ENCODE peak calls at places on chromosomes 4 and X, in ten cellular contexts. K, E, B, Q, Y, M, T, N, G and C are unnamed samples. For H3K4me1, the result is how much of the 10 kb centered on the place peaks cover.

GRCh38 chrX:139691493-139691842 is 16.5 kb downstream of the MCF2 start:
- DNase-seq in Y (no peak), G (no peak), T (no peak), B (peak), Q (no peak), N (no peak), M (no peak), K (no peak), E (no peak), C (no peak)

GRCh38 chr4:74473155-74473811 is 28.3 kb downstream of the AREG start:
- DNase-seq in G (no peak), M (peak), K (peak), Q (no peak), B (no peak), N (no peak), E (no peak), Y (no peak), T (no peak), C (peak)

GRCh38 chrX:48472851-48473717 is 2.9 kb upstream of the FTSJ1 start:
- DNase-seq in E (no peak), K (no peak), Q (no peak), N (no peak), T (no peak), Y (no peak), M (no peak), G (no peak), B (peak), C (peak)

GRCh38 chr4:120771907-120772306 is 150.6 kb downstream of the PRDM5 start:
- DNase-seq in B (no peak), Y (no peak), T (no peak), Q (no peak), M (no peak), N (no peak), E (no peak), K (no peak), G (no peak), C (no peak)

GRCh38 chr4:183289688-183290087 is 30.4 kb downstream of the CLDN22 start:
- DNase-seq in N (no peak), M (peak), K (no peak), Y (no peak), E (no peak), Q (no peak), T (no peak), G (no peak), B (no peak), C (no peak)

GRCh38 chr4:177190995-177191568 is 118.6 kb upstream of the NEIL3 start:
- DNase-seq in Q (no peak), Y (no peak), G (no peak), K (no peak), M (no peak), T (no peak), E (no peak), B (no peak), N (no peak), C (no peak)

GRCh38 chr4:36003051-36003450 is 241.3 kb downstream of the ARAP2 start:
- DNase-seq in E (no peak), T (no peak), K (no peak), Q (no peak), B (no peak), Y (no peak), G (no peak), M (no peak), N (no peak), C (no peak)

GRCh38 chr4:151014521-151015457 is at the start of gene LRBA:
- DNase-seq in T (peak), K (peak), Y (peak), B (peak), M (peak), G (peak), N (peak), Q (no peak), E (peak), C (peak)

GRCh38 chrX:49137492-49137891 is 14.0 kb upstream of the GPKOW start:
- DNase-seq in E (peak), Q (no peak), Y (no peak), K (no peak), N (no peak), T (no peak), B (no peak), G (no peak), M (no peak), C (no peak)

DNA sequence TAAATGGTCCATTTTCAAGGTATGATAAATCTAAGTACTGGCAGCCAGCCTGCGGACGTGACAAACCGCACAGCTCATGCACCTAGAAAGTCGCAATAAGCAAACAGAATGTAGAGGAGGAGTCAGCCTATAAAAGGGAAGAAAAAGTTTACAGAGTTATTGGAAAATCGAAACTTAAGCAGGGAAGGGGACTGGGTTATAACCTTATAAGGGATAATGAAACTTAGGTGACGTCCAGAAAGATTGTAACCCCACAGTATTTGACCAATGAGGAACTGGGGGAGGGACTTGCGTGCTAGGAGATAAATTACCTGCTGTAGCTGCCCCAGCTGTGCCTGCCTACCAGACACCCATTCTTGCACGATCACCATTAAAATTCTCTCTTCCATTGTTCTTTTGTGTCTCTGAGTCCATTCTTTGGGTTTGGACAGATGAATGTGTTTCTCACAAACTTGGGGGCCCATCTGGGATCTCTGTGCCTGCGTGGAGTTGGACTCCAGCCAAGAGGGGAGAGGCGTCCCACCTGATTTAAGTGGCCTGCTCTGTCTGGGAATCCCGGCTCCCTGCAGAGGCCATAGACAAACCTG is 61.0 kb downstream of the ZCCHC12 start:
- DNase-seq in Q (no peak), M (no peak), B (no peak), N (no peak), Y (no peak), E (no peak), G (no peak), K (no peak), T (no peak), C (no peak)
- TF ChIP-seq POLR2A in Q (no peak), M (no peak), B (no peak), N (no peak), Y (no peak), E (no peak), G (no peak), K (no peak), T (no peak), C (no peak)

GRCh38 chrX:103417933-103418332 is 41.6 kb downstream of the BEX3 start:
- DNase-seq in Q (no peak), K (no peak), E (no peak), Y (no peak), G (no peak), M (no peak), T (no peak), B (no peak), N (no peak), C (no peak)
- H3K4me1 ChIP-seq in Q (under half), K (under half), E (under half), Y (under half), G (under half), M (under half), T (under half), B (under half), N (under half), C (under half)

GRCh38 chr4:123503698-123504389 is 107.2 kb downstream of the SPRY1 start:
- DNase-seq in Q (no peak), N (no peak), T (no peak), M (no peak), B (no peak), G (no peak), E (no peak), K (peak), Y (no peak), C (peak)

GRCh38 chr4:123506311-123506685 is 109.7 kb downstream of the SPRY1 start:
- DNase-seq in E (no peak), T (no peak), Y (no peak), N (no peak), M (no peak), Q (no peak), B (no peak), K (no peak), G (no peak), C (no peak)

GRCh38 chr4:123505077-123505456 is 108.5 kb downstream of the SPRY1 start:
- DNase-seq in T (no peak), M (no peak), G (no peak), K (no peak), Q (no peak), E (no peak), N (no peak), Y (no peak), B (no peak), C (no peak)

GRCh38 chr4:123501733-123502132 is 105.1 kb downstream of the SPRY1 start:
- DNase-seq in T (no peak), M (no peak), Q (no peak), B (no peak), G (no peak), E (no peak), N (no peak), K (no peak), Y (no peak), C (no peak)

DNA sequence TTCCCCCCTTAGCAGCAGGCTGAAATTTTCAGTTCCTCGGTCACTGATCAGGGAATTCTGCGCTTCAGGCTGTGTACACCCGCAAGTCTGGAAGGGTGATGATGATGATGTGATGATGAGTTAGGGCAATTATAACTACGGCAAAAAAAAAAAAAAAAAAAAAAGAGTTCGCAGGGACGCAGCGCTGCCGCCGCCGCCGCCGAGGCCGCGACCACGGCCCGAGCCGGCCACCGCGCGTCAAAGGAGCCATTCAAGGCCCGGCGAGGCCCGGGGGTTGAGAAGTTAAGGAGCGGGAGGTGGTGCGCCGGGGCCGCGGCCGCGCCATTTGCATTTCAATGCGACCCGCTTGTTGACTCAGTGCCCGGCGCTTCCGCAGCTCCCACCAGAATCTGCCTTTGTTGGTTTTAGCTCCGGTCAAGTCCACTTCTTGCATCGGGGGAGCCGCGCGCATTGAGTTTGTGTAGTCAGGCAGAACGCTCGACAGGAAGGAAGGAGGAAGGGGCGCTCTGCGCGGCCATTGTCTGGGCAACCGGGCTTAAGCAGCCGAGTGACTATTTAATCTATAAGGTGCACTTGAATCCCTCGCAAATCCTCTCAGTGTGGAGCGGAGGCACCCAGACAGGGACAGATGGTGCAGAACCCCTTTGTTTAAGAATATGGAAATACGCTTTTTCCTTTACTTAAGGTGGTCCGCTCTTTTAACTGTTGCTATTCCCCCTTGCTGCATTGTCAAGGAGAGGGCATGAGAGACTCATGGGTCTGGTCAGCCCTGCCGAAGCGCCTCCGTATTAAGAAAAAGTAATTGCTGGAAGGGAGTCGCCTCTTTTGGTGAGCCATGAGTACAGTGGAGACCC is 109.1 kb downstream of the SPRY1 start:
- DNase-seq in G (no peak), E (no peak), N (peak), M (no peak), B (peak), T (no peak), Q (peak), Y (no peak), K (peak), C (peak)
- TF ChIP-seq POLR2A in G (no peak), E (no peak), N (no peak), M (no peak), B (no peak), T (no peak), Q (no peak), Y (no peak), K (peak), C (no peak)

GRCh38 chrX:68683580-68683979 is 36.1 kb downstream of the STARD8 start:
- DNase-seq in B (no peak), Q (no peak), Y (no peak), M (no peak), T (no peak), G (no peak), K (no peak), N (no peak), E (no peak), C (no peak)
- H3K4me1 ChIP-seq in B (under half), Q (under half), Y (under half), M (under half), T (under half), G (under half), K (under half), N (under half), E (under half), C (under half)

GRCh38 chr4:145909331-145909730 is 29.3 kb downstream of the ZNF827 start:
- DNase-seq in T (no peak), B (peak), E (peak), Y (no peak), Q (no peak), N (peak), K (peak), M (peak), G (no peak), C (peak)
- TF ChIP-seq POLR2A in T (no peak), B (no peak), E (no peak), Y (no peak), Q (no peak), N (no peak), K (peak), M (no peak), G (no peak), C (no peak)

GRCh38 chr4:17580969-17581368 is 4.0 kb downstream of the LAP3 start:
- DNase-seq in Y (no peak), M (no peak), T (no peak), E (no peak), B (no peak), K (no peak), Q (no peak), G (no peak), N (no peak), C (no peak)

GRCh38 chr4:17577660-17578481 is 873 bp downstream of the LAP3 start:
- DNase-seq in Q (peak), K (peak), B (peak), T (no peak), G (no peak), M (peak), N (peak), E (peak), Y (no peak), C (peak)

GRCh38 chr4:17576932-17577659 is at the start of gene LAP3:
- DNase-seq in M (peak), B (peak), Q (peak), N (peak), Y (peak), E (peak), T (peak), K (peak), G (peak), C (peak)

GRCh38 chr4:17574206-17574605 is 2.8 kb upstream of the LAP3 start:
- DNase-seq in N (no peak), E (no peak), G (no peak), K (no peak), Q (no peak), B (no peak), Y (no peak), M (no peak), T (no peak), C (no peak)

DNA sequence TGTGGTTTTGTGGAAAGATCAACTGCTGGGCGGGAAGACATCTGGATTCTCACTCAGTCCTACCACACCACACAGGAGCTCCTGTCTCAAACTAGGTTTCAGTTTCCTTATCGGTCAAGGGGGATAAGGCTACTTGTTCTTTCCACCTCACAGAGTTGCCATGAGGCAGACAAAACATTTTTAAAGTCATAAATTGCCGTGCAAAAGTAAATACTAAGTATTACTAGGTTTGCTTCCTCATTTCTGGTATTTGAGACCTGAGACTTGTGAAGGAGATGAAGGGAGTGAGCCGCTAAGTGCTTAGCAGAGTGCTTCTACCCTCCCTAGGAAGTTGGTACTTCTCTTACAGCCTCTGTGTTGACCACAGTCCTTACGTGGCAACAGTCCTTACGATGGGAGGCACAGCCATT is 1.5 kb downstream of the LAP3 start:
- DNase-seq in E (no peak), M (no peak), B (no peak), G (no peak), T (no peak), Q (no peak), Y (no peak), N (no peak), K (no peak), C (no peak)
- H3K4me1 ChIP-seq in E (under half), M (under half), B (under half), G (under half), T (under half), Q (under half), Y (under half), N (under half), K (under half), C (under half)

GRCh38 chr4:25159837-25160713 is at the start of gene SEPSECS:
- DNase-seq in Q (peak), B (peak), T (peak), K (peak), G (peak), E (peak), Y (peak), M (peak), N (peak), C (peak)

GRCh38 chr4:25161599-25161960 is 1.3 kb upstream of the SEPSECS start:
- DNase-seq in N (no peak), T (no peak), B (no peak), E (no peak), M (no peak), Q (no peak), G (no peak), K (peak), Y (no peak), C (no peak)

GRCh38 chr4:25158817-25159216 is 1.4 kb downstream of the SEPSECS start:
- DNase-seq in G (no peak), N (no peak), Y (no peak), B (no peak), Q (no peak), K (no peak), E (no peak), M (no peak), T (no peak), C (no peak)

GRCh38 chr4:25162566-25162965 is 2.3 kb upstream of the SEPSECS start:
- DNase-seq in B (no peak), Y (no peak), N (no peak), K (no peak), M (no peak), E (no peak), G (no peak), Q (no peak), T (no peak), C (no peak)

DNA sequence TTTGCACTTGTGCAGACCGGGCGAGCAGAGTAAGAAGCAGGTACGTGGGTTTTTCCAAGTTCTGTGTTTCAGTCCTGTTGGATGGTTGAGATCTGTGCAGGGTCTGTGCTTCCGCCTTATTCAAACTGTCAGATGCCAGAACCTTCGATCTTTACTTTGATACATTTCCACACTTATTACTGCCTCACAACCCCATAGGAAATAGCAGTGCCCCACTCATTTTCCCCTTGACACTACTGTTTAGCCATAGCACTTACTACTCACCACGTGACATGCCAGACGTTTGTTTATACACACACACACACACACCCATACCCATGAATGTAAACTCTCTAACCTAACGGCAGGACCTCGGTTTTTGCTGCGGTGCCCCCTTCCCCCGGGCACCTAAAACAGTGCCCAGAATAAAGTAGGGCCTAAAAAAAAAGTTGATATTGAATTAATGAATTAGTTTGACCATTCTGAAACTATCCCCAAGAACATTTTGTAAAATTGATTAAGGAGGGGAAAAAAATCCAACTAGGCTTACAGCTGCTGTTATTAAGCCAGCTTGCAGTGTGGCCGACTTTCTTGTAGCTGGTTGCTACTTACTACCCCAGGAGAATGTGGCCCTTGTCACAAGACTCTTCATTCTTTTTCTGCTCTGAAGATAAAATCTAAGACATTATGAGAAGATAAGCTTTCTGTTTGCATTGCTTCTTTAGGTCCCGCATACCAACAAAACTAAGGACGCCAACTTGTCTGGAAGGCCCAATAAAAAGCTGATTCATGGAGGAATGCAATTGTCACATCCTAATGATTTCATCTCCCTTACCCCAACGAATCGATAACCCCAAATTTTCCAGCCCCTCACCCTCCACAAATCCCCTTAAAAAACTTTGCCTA is 707 bp upstream of the SEPSECS start:
- DNase-seq in B (no peak), K (no peak), Q (no peak), G (no peak), E (no peak), M (peak), N (no peak), Y (no peak), T (no peak), C (no peak)
- TF ChIP-seq POLR2A in B (no peak), K (no peak), Q (no peak), G (no peak), E (no peak), M (no peak), N (no peak), Y (peak), T (peak), C (peak)

GRCh38 chr4:153468587-153468986 is 2.4 kb downstream of the TMEM131L start:
- DNase-seq in Q (no peak), T (no peak), K (no peak), Y (no peak), M (no peak), N (peak), G (no peak), B (no peak), E (no peak), C (no peak)

GRCh38 chr4:153465922-153466636 is at the start of gene TMEM131L:
- DNase-seq in G (peak), T (peak), B (peak), N (peak), E (peak), M (peak), Q (peak), Y (peak), K (peak), C (peak)

GRCh38 chr4:153466637-153467153 is 535 bp downstream of the TMEM131L start:
- DNase-seq in Y (no peak), Q (no peak), B (peak), M (peak), K (no peak), N (no peak), G (no peak), T (no peak), E (no peak), C (peak)

GRCh38 chr4:153467154-153467896 is 1.2 kb downstream of the TMEM131L start:
- DNase-seq in G (peak), K (peak), B (peak), T (peak), E (peak), M (peak), Q (no peak), N (peak), Y (no peak), C (peak)

GRCh38 chr4:153467897-153468262 is 1.7 kb downstream of the TMEM131L start:
- DNase-seq in N (no peak), K (no peak), M (no peak), T (no peak), Y (no peak), Q (no peak), E (no peak), G (no peak), B (no peak), C (no peak)
- H3K4me1 ChIP-seq in N (under half), K (under half), M (under half), T (under half), Y (under half), Q (under half), E (under half), G (half or more), B (under half), C (under half)

GRCh38 chr4:26857278-26858034 is 3.2 kb upstream of the STIM2 start:
- DNase-seq in Y (peak), K (peak), G (peak), E (peak), T (peak), N (peak), M (peak), B (peak), Q (peak), C (peak)
- TF ChIP-seq POLR2A in Y (peak), K (peak), G (peak), E (no peak), T (peak), N (peak), M (peak), B (peak), Q (peak), C (peak)